ENCODE peak calls at places on chromosomes 12 and 14, in four cellular contexts. One of them, this sample, is unnamed.

GRCh38 chr14:69917287-69917686 is 38.1 kb downstream of the SMOC1 start:
- DNase-seq in neural progenitor cell: no peak
- DNase-seq in OCI-LY7: no peak
- DNase-seq in GM23248: peak
- DNase-seq in this sample: no peak

GRCh38 chr12:59230334-59230733 is 310.0 kb upstream of the LRIG3 start:
- DNase-seq in neural progenitor cell: no peak
- DNase-seq in OCI-LY7: no peak
- DNase-seq in GM23248: no peak
- DNase-seq in this sample: no peak

GRCh38 chr12:14454098-14454907 is 88.8 kb downstream of the ATF7IP start:
- DNase-seq in neural progenitor cell: peak
- DNase-seq in OCI-LY7: peak
- DNase-seq in GM23248: peak
- DNase-seq in this sample: peak

GRCh38 chr12:11702959-11703358 is 53.5 kb downstream of the ETV6 start:
- DNase-seq in neural progenitor cell: no peak
- DNase-seq in OCI-LY7: no peak
- DNase-seq in GM23248: no peak
- DNase-seq in this sample: no peak

GRCh38 chr14:59438148-59438766 is 26.9 kb downstream of the GPR135 start:
- DNase-seq in neural progenitor cell: no peak
- DNase-seq in OCI-LY7: no peak
- DNase-seq in GM23248: peak
- DNase-seq in this sample: no peak

GRCh38 chr12:13610280-13610679 is 371.1 kb downstream of the GRIN2B start:
- DNase-seq in neural progenitor cell: no peak
- DNase-seq in OCI-LY7: no peak
- DNase-seq in GM23248: no peak
- DNase-seq in this sample: no peak

GRCh38 chr14:64707661-64708060 is 3.4 kb downstream of the PLEKHG3 start:
- DNase-seq in neural progenitor cell: no peak
- DNase-seq in OCI-LY7: no peak
- DNase-seq in GM23248: peak
- DNase-seq in this sample: peak

GRCh38 chr14:90739318-90740077 is 76.7 kb downstream of the TTC7B start:
- DNase-seq in neural progenitor cell: no peak
- DNase-seq in OCI-LY7: no peak
- DNase-seq in GM23248: peak
- DNase-seq in this sample: no peak

GRCh38 chr14:65164068-65164824 is 61.9 kb upstream of the MAX start:
- DNase-seq in neural progenitor cell: peak
- DNase-seq in OCI-LY7: peak
- DNase-seq in GM23248: peak
- DNase-seq in this sample: peak

GRCh38 chr12:25681580-25681979 is 128.5 kb upstream of the LMNTD1 start:
- DNase-seq in neural progenitor cell: no peak
- DNase-seq in OCI-LY7: no peak
- DNase-seq in GM23248: peak
- DNase-seq in this sample: no peak

GRCh38 chr12:113244015-113244983 is 23.0 kb downstream of the TPCN1 start:
- DNase-seq in neural progenitor cell: no peak
- DNase-seq in OCI-LY7: no peak
- DNase-seq in GM23248: no peak
- DNase-seq in this sample: no peak

GRCh38 chr14:55071870-55072640 is 20.6 kb downstream of the MAPK1IP1L start:
- DNase-seq in neural progenitor cell: no peak
- DNase-seq in OCI-LY7: peak
- DNase-seq in GM23248: peak
- DNase-seq in this sample: peak

GRCh38 chr14:60862283-60862682 is 118.6 kb downstream of the TRMT5 start:
- DNase-seq in neural progenitor cell: no peak
- DNase-seq in OCI-LY7: no peak
- DNase-seq in GM23248: no peak
- DNase-seq in this sample: peak

GRCh38 chr12:120996133-120996746 is 17.9 kb downstream of the HNF1A start:
- DNase-seq in neural progenitor cell: no peak
- DNase-seq in OCI-LY7: no peak
- DNase-seq in GM23248: no peak
- DNase-seq in this sample: no peak
- H2AFZ ChIP-seq in neural progenitor cell: no peak
- H2AFZ ChIP-seq in OCI-LY7: no peak
- H2AFZ ChIP-seq in GM23248: no peak
- H2AFZ ChIP-seq in this sample: no peak

GRCh38 chr12:24546661-24547060 is 402.2 kb downstream of the BCAT1 start:
- DNase-seq in neural progenitor cell: no peak
- DNase-seq in OCI-LY7: no peak
- DNase-seq in GM23248: no peak
- DNase-seq in this sample: no peak

GRCh38 chr12:24541193-24541871 is 407.6 kb downstream of the BCAT1 start:
- DNase-seq in neural progenitor cell: no peak
- DNase-seq in OCI-LY7: no peak
- DNase-seq in GM23248: no peak
- DNase-seq in this sample: no peak

GRCh38 chr12:24546084-24546483 is 402.8 kb downstream of the BCAT1 start:
- DNase-seq in neural progenitor cell: no peak
- DNase-seq in OCI-LY7: no peak
- DNase-seq in GM23248: no peak
- DNase-seq in this sample: no peak

GRCh38 chr12:24539646-24540045 is 409.3 kb downstream of the BCAT1 start:
- DNase-seq in neural progenitor cell: no peak
- DNase-seq in OCI-LY7: no peak
- DNase-seq in GM23248: no peak
- DNase-seq in this sample: no peak

DNA sequence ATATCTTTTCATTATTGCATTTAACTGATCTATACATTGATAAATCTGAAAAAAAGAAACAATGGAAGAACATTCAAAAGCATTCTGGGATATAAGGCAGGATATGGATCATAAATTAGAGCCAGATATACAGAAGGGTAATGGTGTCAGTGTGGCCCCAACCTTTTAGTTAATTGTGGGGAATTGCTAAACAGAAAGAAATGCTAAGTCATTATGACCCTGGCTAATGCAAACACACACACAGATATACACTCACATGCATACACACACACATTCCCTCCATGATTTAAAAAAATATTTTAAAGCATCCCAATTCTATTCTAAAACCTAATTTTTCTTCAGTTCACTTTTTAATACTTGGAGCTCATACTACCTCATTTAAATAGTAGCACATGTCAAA is 404.5 kb downstream of the BCAT1 start:
- DNase-seq in neural progenitor cell: no peak
- DNase-seq in OCI-LY7: no peak
- DNase-seq in GM23248: no peak
- DNase-seq in this sample: no peak
- TF ChIP-seq EZH2phosphoT487 in neural progenitor cell: no peak
- TF ChIP-seq EZH2phosphoT487 in OCI-LY7: no peak
- TF ChIP-seq EZH2phosphoT487 in GM23248: no peak
- TF ChIP-seq EZH2phosphoT487 in this sample: no peak

DNA sequence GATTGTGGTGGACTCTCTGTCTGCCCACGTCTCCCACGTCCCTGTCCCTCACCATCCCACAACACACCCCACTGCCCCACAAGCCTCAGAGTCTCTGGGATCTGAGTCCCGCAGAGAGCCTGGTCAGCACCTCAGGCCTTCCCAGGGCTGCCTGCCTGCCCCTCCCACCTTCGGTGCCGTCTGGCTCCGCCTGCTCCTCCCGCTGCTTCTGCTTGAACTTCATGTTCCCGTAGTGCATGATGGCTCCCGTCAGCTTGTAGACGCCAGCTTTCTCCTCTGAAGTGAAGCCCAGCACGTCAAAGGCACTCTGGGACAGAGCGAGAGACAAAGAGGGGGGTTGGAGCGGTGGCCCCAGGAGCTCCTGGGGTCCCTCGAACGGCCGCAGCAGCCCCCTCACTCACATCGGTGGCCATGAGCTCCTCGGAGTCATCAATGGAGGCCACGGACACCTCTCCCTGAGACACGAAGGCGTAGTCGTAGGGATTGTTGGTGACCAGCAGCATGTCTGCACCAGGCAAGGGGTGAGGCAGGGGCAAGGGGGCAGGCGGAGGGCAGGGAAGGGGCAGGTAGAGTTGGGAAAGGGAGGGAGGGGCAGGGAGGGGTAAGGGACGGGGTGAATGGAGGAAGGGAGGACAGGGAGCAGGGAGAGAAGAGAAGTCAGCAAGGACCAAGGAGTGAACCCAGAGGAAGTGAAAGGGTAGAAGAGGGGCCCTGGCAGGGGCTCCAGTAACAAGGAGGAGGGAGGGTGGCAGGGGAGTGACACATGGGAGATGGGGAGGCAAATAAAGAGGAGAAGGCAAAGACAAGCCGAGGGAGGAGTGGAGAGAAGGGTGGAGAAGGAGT is 5.6 kb downstream of the MYH6 start:
- DNase-seq in neural progenitor cell: no peak
- DNase-seq in OCI-LY7: no peak
- DNase-seq in GM23248: peak
- DNase-seq in this sample: peak
- H2AFZ ChIP-seq in neural progenitor cell: no peak
- H2AFZ ChIP-seq in OCI-LY7: no peak
- H2AFZ ChIP-seq in GM23248: no peak
- H2AFZ ChIP-seq in this sample: no peak

DNA sequence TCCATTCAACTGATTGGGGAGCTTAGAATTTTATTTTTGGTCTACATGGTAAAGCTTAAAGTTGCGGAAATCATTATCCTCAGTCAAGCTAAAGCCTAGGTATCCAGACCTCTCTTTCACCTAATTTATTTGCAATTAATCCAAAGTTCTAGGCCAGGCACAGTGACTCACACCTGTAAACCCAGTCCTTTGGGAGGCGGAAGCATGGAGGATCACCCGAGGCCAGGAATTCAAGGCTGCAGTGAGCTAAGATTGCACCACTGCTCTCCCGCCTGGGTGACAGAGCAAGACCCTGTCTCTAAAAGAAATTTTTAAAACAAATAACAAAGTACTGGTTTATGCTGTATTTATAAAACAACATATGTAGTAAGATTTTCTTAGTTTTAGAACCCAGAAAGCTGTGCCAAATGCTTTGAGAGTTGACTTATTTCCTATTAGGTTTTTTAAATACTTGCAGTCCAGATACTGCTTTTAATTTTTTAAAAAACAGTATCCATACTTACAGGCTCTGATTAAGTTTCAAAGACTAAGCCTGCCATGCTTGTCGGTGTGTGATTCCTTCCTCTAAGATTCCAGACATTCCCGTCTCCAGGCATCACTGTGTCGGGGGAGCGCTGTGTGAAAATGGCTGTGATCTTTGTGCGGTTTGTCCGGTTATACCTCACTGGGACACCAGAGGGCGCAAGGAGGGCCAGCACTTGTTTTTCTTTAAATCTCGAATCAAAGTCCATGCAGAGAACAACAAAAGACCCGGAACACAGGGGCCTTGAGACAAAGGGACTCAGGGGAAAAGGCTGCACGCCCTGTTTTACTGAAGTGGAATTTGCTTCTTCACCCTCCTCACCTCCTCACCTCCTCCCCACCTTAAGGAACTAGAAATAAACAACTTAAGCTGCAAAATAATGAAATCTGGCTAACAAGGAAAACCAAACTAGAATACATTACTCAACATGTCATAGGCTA is 24.6 kb upstream of the TMPO start:
- DNase-seq in neural progenitor cell: peak
- DNase-seq in OCI-LY7: peak
- DNase-seq in GM23248: peak
- DNase-seq in this sample: peak
- TF ChIP-seq EZH2phosphoT487 in neural progenitor cell: no peak
- TF ChIP-seq EZH2phosphoT487 in OCI-LY7: no peak
- TF ChIP-seq EZH2phosphoT487 in GM23248: no peak
- TF ChIP-seq EZH2phosphoT487 in this sample: no peak

DNA sequence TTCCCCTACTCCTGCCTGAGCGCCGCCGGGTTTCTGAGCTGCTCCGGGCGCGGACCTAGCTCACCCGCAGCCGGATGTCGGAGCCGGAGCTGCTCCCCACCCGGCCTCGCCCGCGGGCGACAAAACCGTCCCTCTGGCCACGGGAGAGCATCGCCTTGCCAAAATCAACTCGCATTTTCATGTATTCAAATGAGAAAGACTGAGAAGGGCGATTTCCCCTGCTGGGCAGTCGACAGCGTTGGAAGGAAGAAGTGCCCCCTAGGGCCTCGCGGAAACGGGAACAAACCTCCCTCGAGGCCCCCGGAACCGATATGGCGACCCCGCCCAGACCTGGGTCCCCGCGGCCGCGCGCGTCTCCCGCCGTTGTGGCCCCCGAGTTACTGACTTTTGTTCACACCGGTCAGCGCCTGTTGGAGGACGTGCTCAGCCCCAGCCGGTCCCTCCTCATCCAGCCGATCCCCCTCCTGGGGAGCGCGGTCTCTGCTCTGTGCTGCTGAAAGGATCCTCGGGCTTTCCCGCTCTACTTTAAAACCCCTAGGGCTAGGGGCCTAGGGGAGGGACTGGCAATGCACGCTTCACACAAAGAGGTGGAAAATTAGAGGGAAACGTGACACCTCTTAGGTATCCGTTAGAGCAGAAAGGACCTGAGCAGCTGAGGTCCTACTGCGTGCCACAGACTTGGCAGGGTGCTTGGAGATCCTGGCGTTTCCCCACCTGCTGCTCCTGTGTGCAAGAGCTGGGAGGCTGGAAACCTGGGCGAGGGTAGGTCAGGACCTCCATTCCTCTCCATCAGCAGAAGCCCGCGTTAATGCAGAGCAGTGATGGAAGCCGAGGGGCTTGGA is 4.3 kb downstream of the TTC6 start:
- DNase-seq in neural progenitor cell: peak
- DNase-seq in OCI-LY7: no peak
- DNase-seq in GM23248: peak
- DNase-seq in this sample: peak
- H2AFZ ChIP-seq in neural progenitor cell: peak
- H2AFZ ChIP-seq in OCI-LY7: no peak
- H2AFZ ChIP-seq in GM23248: no peak
- H2AFZ ChIP-seq in this sample: peak

GRCh38 chr12:28442101-28442500 is 251.8 kb downstream of the CCDC91 start:
- DNase-seq in neural progenitor cell: no peak
- DNase-seq in OCI-LY7: no peak
- DNase-seq in GM23248: no peak
- DNase-seq in this sample: no peak

GRCh38 chr12:28446031-28446430 is 255.8 kb downstream of the CCDC91 start:
- DNase-seq in neural progenitor cell: no peak
- DNase-seq in OCI-LY7: no peak
- DNase-seq in GM23248: peak
- DNase-seq in this sample: no peak

GRCh38 chr12:28443337-28443736 is 253.1 kb downstream of the CCDC91 start:
- DNase-seq in neural progenitor cell: no peak
- DNase-seq in OCI-LY7: no peak
- DNase-seq in GM23248: no peak
- DNase-seq in this sample: no peak

GRCh38 chr12:28440209-28440608 is 250.0 kb downstream of the CCDC91 start:
- DNase-seq in neural progenitor cell: no peak
- DNase-seq in OCI-LY7: no peak
- DNase-seq in GM23248: no peak
- DNase-seq in this sample: no peak
- TF ChIP-seq EZH2phosphoT487 in neural progenitor cell: no peak
- TF ChIP-seq EZH2phosphoT487 in OCI-LY7: no peak
- TF ChIP-seq EZH2phosphoT487 in GM23248: no peak
- TF ChIP-seq EZH2phosphoT487 in this sample: no peak

GRCh38 chr12:107912421-107913004 is 138.0 kb downstream of the ASCL4 start:
- DNase-seq in neural progenitor cell: peak
- DNase-seq in OCI-LY7: peak
- DNase-seq in GM23248: peak
- DNase-seq in this sample: peak
- H2AFZ ChIP-seq in neural progenitor cell: peak
- H2AFZ ChIP-seq in OCI-LY7: no peak
- H2AFZ ChIP-seq in GM23248: no peak
- H2AFZ ChIP-seq in this sample: no peak

This sample was measured in hepatocyte.